ENCODE peak calls at places on chromosomes 16 and 17, in nine cellular contexts. V, N, S, U, P, M, I, Z and Q are unnamed samples.

GRCh38 chr17:5826384-5826783 is 242.1 kb upstream of the NLRP1 start:
- DNase-seq in M (peak), I (no peak), V (no peak), S (no peak), Z (no peak), P (no peak), U (no peak), N (no peak), Q (no peak)

GRCh38 chr16:88985521-88985920 is 8.5 kb upstream of the CBFA2T3 start:
- DNase-seq in P (no peak), V (no peak), I (no peak), U (no peak), N (no peak), M (no peak), Z (no peak), S (no peak), Q (no peak)

GRCh38 chr16:716250-716607 is 1.3 kb downstream of the METRN start:
- DNase-seq in V (no peak), P (no peak), Z (no peak), M (no peak), U (peak), S (no peak), I (no peak), N (no peak), Q (no peak)

GRCh38 chr17:72358465-72358864 is 237.6 kb downstream of the SOX9 start:
- DNase-seq in Z (no peak), U (no peak), M (peak), P (no peak), S (no peak), N (no peak), V (no peak), I (no peak), Q (no peak)

GRCh38 chr17:78494189-78494960 is 82.8 kb downstream of the DNAH17 start:
- DNase-seq in Z (no peak), U (no peak), N (no peak), I (no peak), V (no peak), M (no peak), P (no peak), S (no peak), Q (no peak)

GRCh38 chr17:43900858-43901754 is 6.2 kb downstream of the MPP2 start:
- DNase-seq in Z (no peak), P (no peak), S (no peak), V (no peak), U (no peak), N (no peak), M (no peak), I (no peak), Q (no peak)

GRCh38 chr17:3590231-3590630 is 19.0 kb downstream of the TRPV1 start:
- DNase-seq in I (no peak), M (no peak), N (no peak), S (no peak), U (no peak), P (no peak), Z (no peak), V (peak), Q (no peak)

GRCh38 chr16:59543641-59544040 is 809.5 kb upstream of the GOT2 start:
- DNase-seq in P (no peak), N (no peak), I (no peak), S (no peak), Z (no peak), M (no peak), V (no peak), U (no peak), Q (no peak)

GRCh38 chr17:36629252-36629847 is 28.0 kb downstream of the MRM1 start:
- DNase-seq in U (peak), P (peak), I (peak), Z (peak), V (peak), N (peak), S (peak), M (peak), Q (peak)

GRCh38 chr16:50509521-50510341 is 38.5 kb upstream of the NKD1 start:
- DNase-seq in M (peak), I (no peak), Z (no peak), P (peak), N (no peak), S (no peak), U (no peak), V (peak), Q (no peak)

GRCh38 chr16:70331588-70332358 is 14.9 kb upstream of the DDX19A start:
- DNase-seq in N (no peak), P (no peak), M (no peak), Z (no peak), I (no peak), V (peak), S (no peak), U (no peak), Q (no peak)

GRCh38 chr16:70685938-70686375 is at the start of gene MTSS2:
- DNase-seq in I (peak), P (no peak), V (no peak), M (peak), U (peak), Z (no peak), S (no peak), N (peak), Q (no peak)